ENCODE peak calls at places on chromosome X, in eight cellular contexts. M, I, F, G, Y, J, V and U are unnamed samples. For H3K4me1, the result is how much of the 10 kb centered on the place peaks cover.

GRCh38 chrX:134734343-134735001 is 76.2 kb upstream of the PLAC1 start:
- DNase-seq in M (no peak), I (no peak), F (no peak), G (no peak), Y (peak), J (no peak), V (no peak), U (no peak)

GRCh38 chrX:48458711-48459110 is 11.3 kb downstream of the SLC38A5 start:
- DNase-seq in M (no peak), I (no peak), F (no peak), G (no peak), Y (no peak), J (no peak), V (no peak), U (no peak)

GRCh38 chrX:140766024-140766611 is 56.6 kb downstream of the LINC00632 start:
- DNase-seq in M (peak), I (peak), F (no peak), G (peak), Y (peak), J (peak), V (peak), U (peak)

GRCh38 chrX:50920132-50920531 is 9.6 kb downstream of the BMP15 start:
- DNase-seq in M (no peak), I (peak), F (no peak), G (peak), Y (no peak), J (peak), V (peak), U (no peak)

GRCh38 chrX:46838482-46838857 is 1.6 kb downstream of the RP2 start:
- DNase-seq in M (no peak), I (no peak), F (no peak), G (no peak), Y (no peak), J (no peak), V (no peak), U (no peak)

GRCh38 chrX:64792598-64793337 is 183.5 kb downstream of the ZC4H2 start:
- DNase-seq in M (peak), I (no peak), F (no peak), G (peak), Y (no peak), J (no peak), V (peak), U (no peak)

GRCh38 chrX:20451936-20452335 is 185.2 kb upstream of the RPS6KA3 start:
- DNase-seq in M (no peak), I (no peak), F (no peak), G (no peak), Y (no peak), J (no peak), V (no peak), U (no peak)

GRCh38 chrX:39899876-39900787 is 197.6 kb downstream of the BCOR start:
- DNase-seq in M (no peak), I (no peak), F (no peak), G (no peak), Y (peak), J (no peak), V (no peak), U (no peak)

GRCh38 chrX:110056419-110056818 is 53.5 kb downstream of the TMEM164 start:
- DNase-seq in M (no peak), I (no peak), F (no peak), G (no peak), Y (no peak), J (no peak), V (no peak), U (no peak)

GRCh38 chrX:153733651-153734240 is 9.1 kb downstream of the ABCD1 start:
- DNase-seq in M (no peak), I (no peak), F (no peak), G (no peak), Y (no peak), J (no peak), V (no peak), U (no peak)

GRCh38 chrX:153736071-153736820 is 11.6 kb downstream of the ABCD1 start:
- DNase-seq in M (no peak), I (no peak), F (no peak), G (no peak), Y (no peak), J (no peak), V (no peak), U (no peak)

GRCh38 chrX:153734871-153735270 is 10.2 kb downstream of the ABCD1 start:
- DNase-seq in M (no peak), I (no peak), F (no peak), G (no peak), Y (no peak), J (no peak), V (no peak), U (no peak)

GRCh38 chrX:153736871-153737441 is 12.3 kb downstream of the ABCD1 start:
- DNase-seq in M (no peak), I (no peak), F (no peak), G (no peak), Y (peak), J (no peak), V (no peak), U (no peak)

DNA sequence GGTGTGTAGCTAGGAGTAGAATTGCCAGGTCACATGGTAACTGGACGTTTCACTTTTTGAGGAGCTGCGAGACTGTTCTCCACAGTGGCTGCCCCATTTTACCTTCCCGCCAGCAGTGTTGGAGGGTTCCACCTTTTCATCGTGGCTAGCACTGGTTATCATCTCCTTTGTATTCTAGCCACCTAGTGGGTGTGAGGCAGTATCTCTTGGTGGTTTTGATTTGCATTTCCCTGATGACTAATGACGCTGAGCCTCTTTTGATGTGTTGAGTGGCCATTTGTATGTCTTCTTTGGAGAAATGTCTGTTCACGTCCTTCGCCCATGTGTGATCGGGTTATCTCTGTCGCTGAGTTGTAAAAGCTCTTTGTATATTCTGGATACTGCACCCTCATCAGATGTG is 10.6 kb downstream of the ABCD1 start:
- DNase-seq in M (peak), I (no peak), F (no peak), G (no peak), Y (no peak), J (no peak), V (peak), U (peak)
- TF ChIP-seq EZH2phosphoT487 in M (no peak), I (no peak), F (no peak), G (no peak), Y (no peak), J (no peak), V (no peak), U (no peak)

DNA sequence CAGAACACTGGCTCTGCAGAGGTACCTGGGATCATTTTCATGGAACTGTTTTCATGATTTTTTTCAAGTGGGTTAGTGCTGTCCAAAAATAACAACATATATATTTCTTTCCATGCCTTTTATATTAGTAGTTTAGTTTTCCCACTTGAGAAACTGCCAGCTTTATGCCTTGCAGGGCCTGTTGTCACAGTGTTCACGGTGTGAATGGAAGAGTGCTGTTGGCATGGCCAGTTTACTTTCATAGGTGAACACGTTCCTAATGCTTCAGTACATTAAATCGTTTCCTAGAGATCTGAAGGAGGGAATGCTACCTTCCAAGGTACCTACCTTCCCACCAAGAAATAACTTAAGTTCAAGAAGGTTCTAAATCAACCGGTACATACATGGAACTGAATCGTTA is 12.6 kb downstream of the DOCK11 start:
- DNase-seq in M (no peak), I (no peak), F (no peak), G (no peak), Y (no peak), J (no peak), V (no peak), U (no peak)
- H3K4me1 ChIP-seq in M (under half), I (under half), F (under half), G (under half), Y (under half), J (under half), V (under half), U (under half)

GRCh38 chrX:120378570-120378969 is 16.7 kb downstream of the ATP1B4 start:
- DNase-seq in M (no peak), I (no peak), F (no peak), G (no peak), Y (no peak), J (no peak), V (no peak), U (no peak)
- TF ChIP-seq CTCF in M (no peak), I (no peak), F (no peak), G (no peak), Y (no peak), J (no peak), V (no peak), U (no peak)

DNA sequence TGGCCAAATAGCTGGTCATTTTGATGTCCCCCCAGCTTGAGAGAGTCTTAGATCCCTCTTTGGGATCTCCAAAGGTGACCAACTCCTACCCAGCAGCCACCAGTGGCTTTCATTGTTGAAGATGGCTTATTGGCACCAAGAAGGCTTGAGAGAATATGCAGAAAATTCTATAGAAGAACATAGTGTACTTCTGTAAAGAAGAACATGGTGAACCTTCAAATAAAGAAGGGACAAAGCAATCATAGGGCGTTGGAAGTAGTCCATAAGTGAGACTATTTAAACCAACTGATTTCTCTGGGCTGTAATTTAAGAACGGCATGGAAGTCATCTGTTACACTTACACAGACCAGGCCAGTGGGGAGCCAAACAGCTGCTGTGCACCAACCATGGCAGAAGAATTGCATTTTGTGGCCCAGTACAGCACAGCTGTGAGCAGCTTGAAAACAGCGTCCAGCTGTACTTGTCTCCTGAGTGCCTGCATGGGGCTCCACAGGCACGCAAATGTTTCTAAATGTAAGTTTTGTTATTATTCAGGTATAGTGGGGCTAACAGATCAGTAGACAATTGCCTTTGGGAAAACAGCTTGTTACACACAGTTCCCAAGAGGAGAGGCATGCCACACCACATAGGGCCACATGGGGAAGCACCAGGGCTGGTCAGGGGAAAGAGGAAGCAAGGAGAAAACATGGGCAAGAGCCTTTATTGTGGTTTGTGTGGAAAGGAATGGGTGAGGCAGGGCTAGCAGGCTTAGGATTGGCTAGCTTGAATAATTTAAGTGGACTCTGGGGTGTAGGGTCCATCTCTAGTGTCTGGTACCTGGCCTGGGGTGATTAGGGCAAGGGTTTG is 125.0 kb downstream of the ARHGAP6 start:
- DNase-seq in M (no peak), I (no peak), F (no peak), G (no peak), Y (no peak), J (no peak), V (no peak), U (no peak)
- TF ChIP-seq EZH2phosphoT487 in M (no peak), I (no peak), F (no peak), G (no peak), Y (no peak), J (no peak), V (no peak), U (no peak)